ENCODE peak calls at places on chromosome 20, in five cellular contexts. X, B, E, Y and M are unnamed samples.

GRCh38 chr20:21027569-21027968 is 78.6 kb downstream of the LINC00237 start:
- DNase-seq in X (peak), Y (no peak), B (no peak), E (no peak), M (no peak)

GRCh38 chr20:47191074-47191673 is 165.3 kb downstream of the ZMYND8 start:
- DNase-seq in Y (no peak), B (no peak), E (no peak), X (no peak), M (no peak)

GRCh38 chr20:18039063-18039462 is 18.7 kb downstream of the OVOL2 start:
- DNase-seq in Y (no peak), B (no peak), X (no peak), E (no peak), M (no peak)

GRCh38 chr20:64103871-64104666 is 3.3 kb downstream of the NPBWR2 start:
- DNase-seq in X (peak), Y (no peak), B (peak), E (no peak), M (no peak)

GRCh38 chr20:63519765-63520593 is 586 bp upstream of the PPDPF start:
- DNase-seq in Y (no peak), B (peak), X (peak), E (peak), M (no peak)

GRCh38 chr20:25470045-25470444 is 62.6 kb downstream of the GINS1 start:
- DNase-seq in B (no peak), Y (no peak), X (peak), E (peak), M (no peak)

GRCh38 chr20:50271674-50272412 is 81.2 kb downstream of the CEBPB start:
- DNase-seq in E (no peak), X (no peak), B (peak), Y (no peak), M (no peak)

GRCh38 chr20:33175123-33175522 is 7.2 kb downstream of the BPIFA2 start:
- DNase-seq in Y (no peak), X (no peak), E (no peak), B (no peak), M (no peak)

GRCh38 chr20:17225891-17226409 is 890 bp upstream of the PCSK2 start:
- DNase-seq in X (peak), E (no peak), Y (peak), B (no peak), M (no peak)

GRCh38 chr20:25188218-25188617 is 7.3 kb upstream of the ENTPD6 start:
- DNase-seq in Y (no peak), B (no peak), E (no peak), X (no peak), M (no peak)

GRCh38 chr20:64009811-64010387 is 26.1 kb upstream of the C20orf204 start:
- DNase-seq in B (no peak), X (no peak), Y (no peak), E (no peak), M (no peak)

GRCh38 chr20:17504326-17504897 is 26.8 kb downstream of the BFSP1 start:
- DNase-seq in E (no peak), Y (no peak), X (peak), B (no peak), M (no peak)

GRCh38 chr20:58515240-58516212 is at the start of gene APCDD1L:
- DNase-seq in E (no peak), X (peak), B (no peak), Y (no peak), M (no peak)

GRCh38 chr20:4067600-4068261 is 52.4 kb upstream of the RNF24 start:
- DNase-seq in B (no peak), E (no peak), Y (no peak), X (no peak), M (no peak)

GRCh38 chr20:44254073-44254472 is 7.0 kb downstream of the GDAP1L1 start:
- DNase-seq in E (no peak), Y (no peak), X (no peak), B (no peak), M (no peak)

GRCh38 chr20:46350201-46350985 is 42.1 kb upstream of the CDH22 start:
- DNase-seq in X (peak), B (no peak), Y (no peak), E (no peak), M (no peak)

GRCh38 chr20:33552519-33552918 is 62.6 kb downstream of the CBFA2T2 start:
- DNase-seq in B (no peak), E (no peak), X (no peak), Y (no peak), M (no peak)

GRCh38 chr20:12882832-12883506 is 125.8 kb upstream of the SPTLC3 start:
- DNase-seq in X (no peak), E (no peak), B (no peak), Y (no peak), M (no peak)

GRCh38 chr20:1900321-1900791 is 5.1 kb downstream of the SIRPA start:
- DNase-seq in Y (no peak), X (peak), E (no peak), B (peak), M (peak)

GRCh38 chr20:34560614-34561013 is 2.1 kb downstream of the MAP1LC3A start:
- DNase-seq in B (no peak), X (no peak), Y (no peak), E (no peak), M (no peak)

GRCh38 chr20:19747903-19748302 is 10.2 kb upstream of the RIN2 start:
- DNase-seq in E (no peak), B (no peak), Y (no peak), X (no peak), M (no peak)

GRCh38 chr20:13784271-13784892 is 337 bp downstream of the ESF1 start:
- DNase-seq in B (no peak), X (no peak), E (no peak), Y (no peak), M (no peak)

GRCh38 chr20:60050193-60050960 is 92.2 kb downstream of the CDH26 start:
- DNase-seq in B (no peak), E (peak), X (peak), Y (no peak), M (peak)

GRCh38 chr20:4082406-4083102 is 67.2 kb upstream of the RNF24 start:
- DNase-seq in E (no peak), Y (no peak), B (peak), X (peak), M (no peak)

DNA sequence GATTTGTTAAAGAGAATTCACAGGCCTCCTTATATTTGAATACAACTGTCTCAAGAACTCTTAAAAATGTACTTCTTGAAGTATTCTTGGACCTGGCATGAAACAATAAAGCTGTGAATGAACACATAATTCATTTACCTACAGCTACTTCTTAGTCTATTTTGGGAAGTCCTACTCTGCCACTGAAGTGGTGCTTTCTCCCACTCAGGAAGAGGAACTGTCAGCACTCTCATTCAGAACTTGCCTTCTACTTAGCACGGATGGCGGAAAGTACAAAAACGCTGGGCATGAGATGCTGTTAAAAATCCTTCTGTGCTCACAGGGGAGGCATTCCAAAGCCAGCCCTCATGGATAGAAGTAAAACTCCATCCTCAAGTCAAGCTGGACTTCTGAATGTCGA is 144.8 kb upstream of the LAMP5 start:
- DNase-seq in B (no peak), Y (no peak), E (no peak), X (no peak), M (no peak)
- TF ChIP-seq CTCF in B (no peak), Y (no peak), E (no peak), X (no peak), M (no peak)

GRCh38 chr20:62401331-62401779 is 5.7 kb downstream of the CABLES2 start:
- DNase-seq in Y (no peak), E (no peak), B (no peak), X (peak), M (no peak)
- TF ChIP-seq CTCF in Y (no peak), E (no peak), B (peak), X (peak), M (no peak)

GRCh38 chr20:37999526-38000263 is 33.6 kb downstream of the TTI1 start:
- DNase-seq in B (no peak), E (no peak), Y (peak), X (no peak), M (no peak)
- TF ChIP-seq CTCF in B (no peak), E (no peak), Y (peak), X (peak), M (no peak)

GRCh38 chr20:40532103-40532502 is 156.9 kb downstream of the MAFB start:
- DNase-seq in B (no peak), Y (no peak), E (no peak), X (peak), M (no peak)
- TF ChIP-seq CTCF in B (no peak), Y (no peak), E (no peak), X (peak), M (peak)

GRCh38 chr20:49207071-49207470 is 12.1 kb upstream of the DDX27 start:
- DNase-seq in Y (no peak), B (no peak), E (no peak), X (peak), M (no peak)
- TF ChIP-seq CTCF in Y (no peak), B (no peak), E (no peak), X (peak), M (peak)